ENCODE peak calls at places on chromosomes 11 and 22, in nine cellular contexts. V, W, D, G, S, F, Z, H and J are unnamed samples. For H3K4me1, the result is how much of the 10 kb centered on the place peaks cover.

GRCh38 chr11:8080069-8080670 is 841 bp upstream of the TUB start:
- DNase-seq in V (no peak), W (no peak), D (no peak), G (no peak), S (no peak), F (no peak), Z (no peak), H (no peak), J (no peak)

GRCh38 chr11:46296520-46297448 is 19.3 kb downstream of the CREB3L1 start:
- DNase-seq in V (no peak), W (no peak), D (no peak), G (peak), S (no peak), F (no peak), Z (no peak), H (no peak), J (no peak)

GRCh38 chr11:60786811-60787567 is 1.9 kb downstream of the MS4A10 start:
- DNase-seq in V (peak), W (no peak), D (peak), G (peak), S (peak), F (no peak), Z (peak), H (no peak), J (no peak)

GRCh38 chr11:91872216-91872615 is 352.4 kb upstream of the FAT3 start:
- DNase-seq in V (no peak), W (no peak), D (no peak), G (no peak), S (no peak), F (no peak), Z (no peak), H (no peak), J (no peak)

GRCh38 chr11:117426941-117427340 is 99.3 kb downstream of the CEP164 start:
- DNase-seq in V (no peak), W (no peak), D (no peak), G (no peak), S (no peak), F (no peak), Z (no peak), H (no peak), J (no peak)

GRCh38 chr11:12210200-12210599 is 99.8 kb downstream of the MICAL2 start:
- DNase-seq in V (no peak), W (no peak), D (no peak), G (no peak), S (no peak), F (no peak), Z (peak), H (no peak), J (no peak)

GRCh38 chr11:22340803-22341581 is 2.8 kb downstream of the SLC17A6 start:
- DNase-seq in V (no peak), W (no peak), D (no peak), G (no peak), S (no peak), F (no peak), Z (no peak), H (no peak), J (no peak)

GRCh38 chr11:123742334-123742733 is 874 bp upstream of the ZNF202 start:
- DNase-seq in V (no peak), W (no peak), D (no peak), G (no peak), S (no peak), F (no peak), Z (no peak), H (no peak), J (no peak)

GRCh38 chr11:75371930-75372876 is 20.7 kb upstream of the ARRB1 start:
- DNase-seq in V (no peak), W (no peak), D (peak), G (no peak), S (no peak), F (peak), Z (peak), H (peak), J (no peak)

GRCh38 chr11:43467958-43468357 is 109.2 kb downstream of the TTC17 start:
- DNase-seq in V (no peak), W (no peak), D (no peak), G (no peak), S (no peak), F (no peak), Z (no peak), H (no peak), J (no peak)

GRCh38 chr11:113951487-113951886 is 23.4 kb upstream of the HTR3A start:
- DNase-seq in V (no peak), W (no peak), D (no peak), G (no peak), S (no peak), F (no peak), Z (no peak), H (no peak), J (no peak)

GRCh38 chr22:29148826-29149225 is 56.9 kb upstream of the EMID1 start:
- DNase-seq in V (peak), W (no peak), D (no peak), G (peak), S (no peak), F (no peak), Z (peak), H (no peak), J (no peak)

GRCh38 chr11:75625970-75626691 is 42.7 kb downstream of the MAP6 start:
- DNase-seq in V (no peak), W (no peak), D (no peak), G (no peak), S (no peak), F (peak), Z (no peak), H (no peak), J (no peak)

GRCh38 chr11:44857490-44857889 is 93.2 kb downstream of the TP53I11 start:
- DNase-seq in V (no peak), W (no peak), D (no peak), G (peak), S (no peak), F (no peak), Z (no peak), H (no peak), J (no peak)

GRCh38 chr22:45335021-45335818 is 25.5 kb downstream of the FAM118A start:
- DNase-seq in V (no peak), W (no peak), D (no peak), G (no peak), S (no peak), F (no peak), Z (no peak), H (peak), J (no peak)

GRCh38 chr11:1638344-1638743 is 8.8 kb downstream of the KRTAP5-5 start:
- DNase-seq in V (no peak), W (no peak), D (no peak), G (peak), S (no peak), F (no peak), Z (no peak), H (no peak), J (no peak)

GRCh38 chr11:23112987-23113886 is 253.0 kb upstream of the CCDC179 start:
- DNase-seq in V (no peak), W (no peak), D (peak), G (no peak), S (peak), F (no peak), Z (no peak), H (peak), J (no peak)

GRCh38 chr11:129115652-129116585 is 76.2 kb downstream of the ARHGAP32 start:
- DNase-seq in V (no peak), W (peak), D (no peak), G (no peak), S (no peak), F (no peak), Z (no peak), H (no peak), J (no peak)

GRCh38 chr11:115585361-115586024 is 81.3 kb upstream of the CADM1 start:
- DNase-seq in V (no peak), W (no peak), D (no peak), G (no peak), S (no peak), F (no peak), Z (no peak), H (no peak), J (no peak)

GRCh38 chr11:57598831-57599155 is 1.3 kb downstream of the SERPING1 start:
- DNase-seq in V (no peak), W (no peak), D (no peak), G (no peak), S (no peak), F (no peak), Z (no peak), H (no peak), J (no peak)

GRCh38 chr11:75762158-75762557 is 6.4 kb upstream of the DGAT2 start:
- DNase-seq in V (no peak), W (no peak), D (no peak), G (no peak), S (no peak), F (no peak), Z (no peak), H (no peak), J (no peak)

GRCh38 chr22:28883917-28884753 is 763 bp downstream of the ZNRF3 start:
- DNase-seq in V (peak), W (peak), D (peak), G (peak), S (peak), F (no peak), Z (peak), H (peak), J (no peak)

GRCh38 chr11:66115638-66116410 is 45.8 kb downstream of the PACS1 start:
- DNase-seq in V (no peak), W (no peak), D (no peak), G (no peak), S (no peak), F (no peak), Z (no peak), H (no peak), J (no peak)

GRCh38 chr11:114606003-114606801 is 10.6 kb upstream of the NXPE4 start:
- DNase-seq in V (no peak), W (no peak), D (no peak), G (no peak), S (no peak), F (no peak), Z (no peak), H (no peak), J (peak)

GRCh38 chr11:76190376-76190775 is 15.9 kb downstream of the WNT11 start:
- DNase-seq in V (no peak), W (no peak), D (no peak), G (no peak), S (no peak), F (no peak), Z (no peak), H (no peak), J (no peak)

GRCh38 chr22:24803064-24803542 is 2.9 kb upstream of the SGSM1 start:
- DNase-seq in V (peak), W (peak), D (peak), G (no peak), S (peak), F (peak), Z (no peak), H (no peak), J (no peak)

GRCh38 chr22:29457730-29458129 is 19.3 kb downstream of the RFPL1 start:
- DNase-seq in V (no peak), W (peak), D (peak), G (no peak), S (no peak), F (peak), Z (peak), H (no peak), J (no peak)

GRCh38 chr11:35845860-35846259 is 98.0 kb upstream of the LDLRAD3 start:
- DNase-seq in V (no peak), W (no peak), D (no peak), G (no peak), S (no peak), F (no peak), Z (no peak), H (no peak), J (peak)

GRCh38 chr11:68375337-68375736 is 62.9 kb downstream of the LRP5 start:
- DNase-seq in V (no peak), W (no peak), D (no peak), G (no peak), S (no peak), F (no peak), Z (no peak), H (no peak), J (no peak)

GRCh38 chr22:19923914-19924513 is 17.6 kb upstream of the COMT start:
- DNase-seq in V (no peak), W (no peak), D (no peak), G (no peak), S (no peak), F (no peak), Z (no peak), H (no peak), J (no peak)

GRCh38 chr22:19919701-19920363 is 21.7 kb upstream of the COMT start:
- DNase-seq in V (no peak), W (no peak), D (no peak), G (no peak), S (no peak), F (no peak), Z (no peak), H (no peak), J (no peak)

GRCh38 chr22:19917389-19918138 is 24.0 kb upstream of the COMT start:
- DNase-seq in V (no peak), W (no peak), D (no peak), G (no peak), S (no peak), F (no peak), Z (no peak), H (no peak), J (no peak)

GRCh38 chr22:19918332-19919106 is 23.1 kb upstream of the COMT start:
- DNase-seq in V (no peak), W (no peak), D (no peak), G (no peak), S (no peak), F (no peak), Z (no peak), H (no peak), J (no peak)

DNA sequence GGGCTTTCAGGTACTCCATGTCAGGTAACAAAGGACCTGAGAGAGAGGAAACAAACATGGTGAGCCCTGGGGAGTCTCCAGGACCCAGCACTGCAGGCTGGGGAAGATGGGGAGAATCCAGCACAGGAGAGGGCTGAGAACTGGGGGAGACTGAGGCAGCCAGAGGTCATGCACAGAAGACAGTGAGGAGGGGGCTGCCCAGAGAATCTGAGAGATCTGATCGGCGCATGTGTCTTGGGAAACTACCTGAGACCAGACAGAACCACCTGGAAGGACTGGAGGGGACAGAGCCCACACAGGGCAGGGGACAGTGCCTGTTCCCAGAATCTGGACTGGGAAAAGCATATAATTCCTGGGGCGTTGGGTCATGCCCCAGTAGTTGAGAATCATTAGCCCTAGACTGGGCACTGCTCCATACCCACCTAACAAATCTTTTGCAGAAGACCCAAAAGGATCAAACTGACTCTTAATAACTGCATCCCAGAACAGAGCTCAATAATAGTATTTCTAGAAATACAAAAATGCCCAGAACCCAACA is 20.0 kb upstream of the COMT start:
- DNase-seq in V (no peak), W (no peak), D (no peak), G (no peak), S (no peak), F (no peak), Z (no peak), H (no peak), J (no peak)
- H3K4me3 ChIP-seq in V (no peak), W (no peak), D (no peak), G (no peak), S (no peak), F (no peak), Z (no peak), H (no peak), J (no peak)

GRCh38 chr22:38728899-38729796 is 23.4 kb downstream of the GTPBP1 start:
- DNase-seq in V (no peak), W (no peak), D (no peak), G (no peak), S (no peak), F (no peak), Z (peak), H (no peak), J (no peak)

GRCh38 chr22:38727123-38727522 is 21.4 kb downstream of the GTPBP1 start:
- DNase-seq in V (no peak), W (no peak), D (no peak), G (peak), S (no peak), F (no peak), Z (peak), H (no peak), J (no peak)

GRCh38 chr22:38725900-38726655 is 20.3 kb downstream of the GTPBP1 start:
- DNase-seq in V (no peak), W (no peak), D (no peak), G (peak), S (no peak), F (no peak), Z (peak), H (no peak), J (no peak)

GRCh38 chr22:38729946-38730345 is 24.2 kb downstream of the GTPBP1 start:
- DNase-seq in V (no peak), W (no peak), D (no peak), G (no peak), S (no peak), F (no peak), Z (peak), H (no peak), J (no peak)

GRCh38 chr22:38727530-38728451 is 22.0 kb downstream of the GTPBP1 start:
- DNase-seq in V (peak), W (no peak), D (no peak), G (peak), S (no peak), F (no peak), Z (peak), H (no peak), J (no peak)
- TF ChIP-seq POLR2AphosphoS5 in V (no peak), W (no peak), D (no peak), G (no peak), S (no peak), F (no peak), Z (peak), H (no peak), J (no peak)

DNA sequence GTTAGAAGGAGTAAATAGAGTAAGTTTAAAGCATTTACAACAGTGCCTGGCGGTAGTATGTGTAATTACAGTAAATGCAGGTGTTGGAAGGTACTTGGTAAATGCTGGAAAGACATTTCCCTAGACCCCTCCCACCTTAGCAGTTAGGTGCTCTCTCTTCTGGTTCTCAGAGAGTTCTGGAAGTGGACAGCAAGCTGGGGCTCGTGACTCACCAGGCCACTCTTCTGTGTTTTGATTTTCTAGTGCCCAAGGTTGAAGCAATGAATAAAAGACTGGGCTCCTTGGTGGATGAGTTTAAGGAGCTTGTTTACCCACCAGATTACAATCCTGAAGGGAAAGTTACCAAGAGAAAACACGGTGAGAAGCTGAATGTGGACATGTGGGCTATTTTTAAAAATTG is 27.6 kb downstream of the SNU13 start:
- DNase-seq in V (no peak), W (no peak), D (no peak), G (no peak), S (no peak), F (no peak), Z (no peak), H (no peak), J (no peak)
- H3K4me1 ChIP-seq in V (under half), W (under half), D (under half), G (under half), S (under half), F (under half), Z (under half), H (under half), J (under half)

DNA sequence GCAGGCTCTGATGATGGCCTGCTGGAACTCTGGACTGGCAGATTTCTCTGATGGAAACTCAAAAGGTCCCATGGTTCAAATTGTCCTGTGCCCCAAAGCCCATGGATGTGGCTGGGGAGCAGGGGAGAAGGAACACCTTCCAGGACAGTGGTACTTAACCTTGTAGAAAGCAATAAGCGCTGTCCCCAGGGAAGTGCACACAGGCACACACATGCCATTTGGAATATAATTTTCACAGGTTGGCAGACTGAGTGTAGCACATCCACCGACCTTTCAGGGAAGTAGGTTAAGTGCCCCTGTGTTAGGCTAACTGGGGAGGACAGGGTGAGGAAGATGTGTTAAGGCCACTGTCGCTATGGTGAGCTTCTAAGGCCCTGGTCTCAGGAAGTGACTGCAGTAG is 17.8 kb downstream of the DDX25 start:
- DNase-seq in V (no peak), W (no peak), D (no peak), G (no peak), S (no peak), F (no peak), Z (no peak), H (no peak), J (peak)
- H3K4me3 ChIP-seq in V (no peak), W (no peak), D (no peak), G (no peak), S (no peak), F (no peak), Z (no peak), H (no peak), J (no peak)

DNA sequence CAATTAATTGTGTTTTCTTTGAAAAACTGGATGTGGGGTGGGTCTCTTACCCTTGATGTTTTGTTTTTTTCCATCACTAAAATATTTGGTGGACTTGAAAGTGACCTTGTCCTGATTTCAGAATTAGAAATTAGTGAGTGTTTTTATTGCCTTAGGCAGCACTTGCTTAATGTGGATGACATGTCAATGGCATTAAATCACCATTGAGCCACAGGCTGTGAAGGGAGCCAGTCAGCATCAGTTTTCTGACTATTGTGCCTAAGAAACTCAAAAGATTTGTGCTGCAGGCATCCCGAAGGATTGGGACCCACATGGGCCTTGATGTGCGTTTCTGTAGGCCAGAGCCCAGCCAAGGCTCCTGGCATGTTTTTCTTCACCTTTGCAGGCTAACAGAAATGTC is 53.8 kb downstream of the SWAP70 start:
- DNase-seq in V (no peak), W (no peak), D (no peak), G (no peak), S (no peak), F (no peak), Z (no peak), H (no peak), J (no peak)
- TF ChIP-seq POLR2AphosphoS5 in V (no peak), W (no peak), D (no peak), G (no peak), S (no peak), F (no peak), Z (no peak), H (no peak), J (no peak)